ENCODE peak calls at places on chromosome 2, in four cellular contexts. Q is naive thymus-derived CD4-positive, alpha-beta T cell; J is C1 segment of cervical spinal cord; H is AML-193. P is an unnamed sample.

GRCh38 chr2:224838335-224838734 is 122.2 kb upstream of the CCDC195 start:
- DNase-seq in Q (no peak), J (no peak), H (no peak), P (no peak)

GRCh38 chr2:182259629-182260150 is 167.1 kb downstream of the PDE1A start:
- DNase-seq in Q (no peak), J (no peak), H (no peak), P (no peak)

GRCh38 chr2:85799215-85799956 is 45.6 kb downstream of the ATOH8 start:
- DNase-seq in Q (no peak), J (no peak), H (no peak), P (no peak)

GRCh38 chr2:60440761-60441160 is 112.7 kb downstream of the BCL11A start:
- DNase-seq in Q (no peak), J (no peak), H (no peak), P (no peak)

GRCh38 chr2:119338826-119339561 is 27.6 kb downstream of the C2orf76 start:
- DNase-seq in Q (peak), J (no peak), H (peak), P (no peak)

GRCh38 chr2:43482974-43483373 is 112.9 kb downstream of the THADA start:
- DNase-seq in Q (no peak), J (no peak), H (no peak), P (no peak)

GRCh38 chr2:122528061-122528460 is 772.6 kb downstream of the TSN start:
- DNase-seq in Q (no peak), J (no peak), H (no peak), P (no peak)

GRCh38 chr2:54310314-54310713 is 54.3 kb upstream of the TSPYL6 start:
- DNase-seq in Q (no peak), J (no peak), H (no peak), P (peak)

GRCh38 chr2:18792226-18792629 is 202.9 kb upstream of the NT5C1B start:
- DNase-seq in Q (no peak), J (no peak), H (no peak), P (no peak)

GRCh38 chr2:229922449-229923386 is at the start of gene FBXO36:
- DNase-seq in Q (no peak), J (no peak), H (peak), P (peak)

GRCh38 chr2:198928026-198928425 is 529.7 kb downstream of the SATB2 start:
- DNase-seq in Q (no peak), J (no peak), H (no peak), P (no peak)

GRCh38 chr2:41598161-41598894 is 449.5 kb upstream of the PKDCC start:
- DNase-seq in Q (no peak), J (no peak), H (no peak), P (no peak)

GRCh38 chr2:96985181-96985580 is 1.2 kb downstream of the FAM178B start:
- DNase-seq in Q (no peak), J (no peak), H (no peak), P (no peak)

GRCh38 chr2:150911766-150912280 is 349.8 kb downstream of the RBM43 start:
- DNase-seq in Q (no peak), J (no peak), H (no peak), P (no peak)

GRCh38 chr2:112692914-112693313 is 27.9 kb upstream of the NT5DC4 start:
- DNase-seq in Q (no peak), J (no peak), H (no peak), P (no peak)

GRCh38 chr2:150045601-150046000 is 441.9 kb downstream of the RND3 start:
- DNase-seq in Q (no peak), J (no peak), H (no peak), P (no peak)

GRCh38 chr2:43605079-43605655 is 9.3 kb upstream of the THADA start:
- DNase-seq in Q (peak), J (no peak), H (peak), P (no peak)

GRCh38 chr2:147595200-147595599 is 249.6 kb upstream of the ACVR2A start:
- DNase-seq in Q (no peak), J (no peak), H (no peak), P (no peak)

GRCh38 chr2:191462370-191462769 is 215.6 kb upstream of the NABP1 start:
- DNase-seq in Q (no peak), J (no peak), H (no peak), P (no peak)

GRCh38 chr2:236302555-236302954 is 38.3 kb upstream of the ASB18 start:
- DNase-seq in Q (no peak), J (no peak), H (no peak), P (no peak)

GRCh38 chr2:73998451-73998850 is 13.7 kb downstream of the TET3 start:
- DNase-seq in Q (peak), J (no peak), H (no peak), P (peak)

GRCh38 chr2:142165790-142166189 is 35.0 kb upstream of the LRP1B start:
- DNase-seq in Q (no peak), J (no peak), H (no peak), P (peak)

GRCh38 chr2:71746946-71747501 is 293.7 kb downstream of the DYSF start:
- DNase-seq in Q (no peak), J (no peak), H (no peak), P (no peak)

GRCh38 chr2:9303528-9304225 is 97.1 kb downstream of the ASAP2 start:
- DNase-seq in Q (no peak), J (no peak), H (no peak), P (no peak)

GRCh38 chr2:3692375-3692774 is 11.0 kb upstream of the DCDC2C start:
- DNase-seq in Q (no peak), J (no peak), H (peak), P (no peak)

GRCh38 chr2:237192881-237193280 is 107.2 kb downstream of the COPS8 start:
- DNase-seq in Q (no peak), J (no peak), H (no peak), P (no peak)